ENCODE peak calls at places on chromosomes 7 and 10, in five cellular contexts. One of them, this sample, is unnamed.

GRCh38 chr7:36627836-36628235 is 96.5 kb downstream of the AOAH start:
- DNase-seq in HCT116: no peak
- DNase-seq in upper lobe of right lung: no peak
- DNase-seq in ascending aorta: no peak
- DNase-seq in RWPE1: no peak
- DNase-seq in this sample: peak; percentile 83

GRCh38 chr10:126250527-126251310 is 137.6 kb downstream of the ADAM12 start:
- DNase-seq in ascending aorta: no peak
- DNase-seq in upper lobe of right lung: no peak
- DNase-seq in HCT116: no peak
- DNase-seq in RWPE1: no peak
- DNase-seq in this sample: no peak

GRCh38 chr7:140478361-140479061 is 794 bp downstream of the MKRN1 start:
- DNase-seq in RWPE1: peak; percentile 37
- DNase-seq in upper lobe of right lung: peak; percentile 71
- DNase-seq in HCT116: no peak
- DNase-seq in ascending aorta: no peak
- DNase-seq in this sample: no peak

GRCh38 chr7:134470864-134471263 is 12.0 kb upstream of the AKR1B1 start:
- DNase-seq in ascending aorta: no peak
- DNase-seq in RWPE1: peak; percentile 64
- DNase-seq in upper lobe of right lung: no peak
- DNase-seq in HCT116: peak; percentile 19
- DNase-seq in this sample: no peak

GRCh38 chr10:100653957-100654834 is 91.2 kb upstream of the PAX2 start:
- DNase-seq in HCT116: no peak
- DNase-seq in ascending aorta: no peak
- DNase-seq in RWPE1: no peak
- DNase-seq in upper lobe of right lung: no peak
- DNase-seq in this sample: no peak

GRCh38 chr10:132489053-132489703 is 48.4 kb upstream of the INPP5A start:
- DNase-seq in ascending aorta: no peak
- DNase-seq in upper lobe of right lung: peak; percentile 54
- DNase-seq in HCT116: no peak
- DNase-seq in RWPE1: no peak
- DNase-seq in this sample: no peak

GRCh38 chr7:128931186-128931798 is 6.4 kb upstream of the IRF5 start:
- DNase-seq in HCT116: no peak
- DNase-seq in upper lobe of right lung: peak; percentile 59
- DNase-seq in RWPE1: no peak
- DNase-seq in ascending aorta: no peak
- DNase-seq in this sample: no peak

GRCh38 chr7:24284699-24285506 is 913 bp downstream of the NPY start:
- DNase-seq in HCT116: no peak
- DNase-seq in RWPE1: no peak
- DNase-seq in ascending aorta: no peak
- DNase-seq in upper lobe of right lung: no peak
- DNase-seq in this sample: no peak

GRCh38 chr10:88616250-88616977 is 29.9 kb downstream of the LIPJ start:
- DNase-seq in HCT116: no peak
- DNase-seq in RWPE1: no peak
- DNase-seq in ascending aorta: no peak
- DNase-seq in upper lobe of right lung: peak; percentile 56
- DNase-seq in this sample: no peak

GRCh38 chr10:9209105-9209798 is 1154.8 kb downstream of the GATA3 start:
- DNase-seq in RWPE1: peak; percentile 31
- DNase-seq in HCT116: peak; percentile 33
- DNase-seq in ascending aorta: no peak
- DNase-seq in upper lobe of right lung: no peak
- DNase-seq in this sample: peak; percentile 38

GRCh38 chr7:77425151-77426051 is 9.3 kb upstream of the GSAP start:
- DNase-seq in upper lobe of right lung: no peak
- DNase-seq in HCT116: peak; percentile 59
- DNase-seq in RWPE1: peak; percentile 30
- DNase-seq in ascending aorta: no peak
- DNase-seq in this sample: no peak

GRCh38 chr7:22193361-22194016 is 163.5 kb downstream of the RAPGEF5 start:
- DNase-seq in HCT116: no peak
- DNase-seq in RWPE1: no peak
- DNase-seq in upper lobe of right lung: no peak
- DNase-seq in ascending aorta: no peak
- DNase-seq in this sample: peak; percentile 77

GRCh38 chr10:14532473-14533251 is 201.9 kb upstream of the FRMD4A start:
- DNase-seq in upper lobe of right lung: no peak
- DNase-seq in RWPE1: peak; percentile 82
- DNase-seq in ascending aorta: no peak
- DNase-seq in HCT116: no peak
- DNase-seq in this sample: no peak

GRCh38 chr7:12685550-12685949 is 1.9 kb upstream of the ARL4A start:
- DNase-seq in RWPE1: no peak
- DNase-seq in upper lobe of right lung: no peak
- DNase-seq in HCT116: no peak
- DNase-seq in ascending aorta: no peak
- DNase-seq in this sample: no peak

GRCh38 chr7:83077328-83077727 is 85.4 kb downstream of the PCLO start:
- DNase-seq in upper lobe of right lung: no peak
- DNase-seq in HCT116: no peak
- DNase-seq in RWPE1: no peak
- DNase-seq in ascending aorta: no peak
- DNase-seq in this sample: no peak

GRCh38 chr7:151838861-151839381 is 38.0 kb downstream of the PRKAG2 start:
- DNase-seq in HCT116: no peak
- DNase-seq in upper lobe of right lung: no peak
- DNase-seq in RWPE1: no peak
- DNase-seq in ascending aorta: no peak
- DNase-seq in this sample: no peak

GRCh38 chr10:69453759-69454158 is 2.5 kb downstream of the TSPAN15 start:
- DNase-seq in HCT116: no peak
- DNase-seq in RWPE1: no peak
- DNase-seq in ascending aorta: no peak
- DNase-seq in upper lobe of right lung: peak; percentile 35
- DNase-seq in this sample: no peak

GRCh38 chr10:61464461-61465215 is 11.5 kb upstream of the TMEM26 start:
- DNase-seq in upper lobe of right lung: no peak
- DNase-seq in RWPE1: no peak
- DNase-seq in HCT116: no peak
- DNase-seq in ascending aorta: no peak
- DNase-seq in this sample: no peak

GRCh38 chr7:152617056-152617455 is 58.9 kb downstream of the XRCC2 start:
- DNase-seq in HCT116: no peak
- DNase-seq in upper lobe of right lung: no peak
- DNase-seq in ascending aorta: no peak
- DNase-seq in RWPE1: no peak
- DNase-seq in this sample: no peak

GRCh38 chr7:10460474-10460873 is 513.2 kb upstream of the PHF14 start:
- DNase-seq in ascending aorta: no peak
- DNase-seq in RWPE1: no peak
- DNase-seq in upper lobe of right lung: no peak
- DNase-seq in HCT116: no peak
- DNase-seq in this sample: no peak

GRCh38 chr7:136275794-136276193 is 298.6 kb upstream of the MTPN start:
- DNase-seq in ascending aorta: no peak
- DNase-seq in upper lobe of right lung: no peak
- DNase-seq in HCT116: no peak
- DNase-seq in RWPE1: no peak
- DNase-seq in this sample: no peak

DNA sequence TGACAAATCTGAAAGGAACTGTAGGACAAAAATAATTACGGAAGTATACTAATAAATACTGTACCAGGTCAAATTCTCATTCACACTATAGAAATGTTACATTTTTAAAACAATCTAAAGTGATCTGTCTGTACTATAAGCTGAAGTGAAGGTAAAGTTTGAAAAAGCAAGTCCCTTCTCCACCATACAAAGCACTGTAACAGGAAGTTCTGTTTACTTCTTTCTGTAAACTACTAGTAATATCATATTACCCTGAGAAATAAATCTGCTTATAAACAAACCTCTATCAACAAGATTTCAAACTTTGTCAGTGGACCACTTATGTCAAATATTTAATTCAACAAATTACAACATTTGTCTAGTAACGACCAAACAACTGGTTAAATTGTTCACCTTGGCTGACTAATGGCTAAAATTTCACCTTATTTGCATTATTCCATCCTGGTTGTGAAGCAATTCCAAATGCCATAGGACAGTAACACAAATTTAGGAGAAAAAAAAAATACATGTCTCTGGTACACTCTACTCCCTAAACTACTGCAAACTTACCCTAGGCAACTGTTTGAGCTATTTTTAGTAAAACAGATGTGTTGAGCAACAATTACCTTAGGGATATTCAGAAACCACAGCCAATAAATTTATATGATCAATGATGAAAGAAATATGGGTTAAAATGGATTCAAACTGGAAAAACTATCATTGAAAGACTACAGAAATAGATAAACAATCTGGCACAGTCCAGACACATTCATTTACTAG is 126.0 kb downstream of the NRBF2 start:
- DNase-seq in RWPE1: no peak
- DNase-seq in HCT116: no peak
- DNase-seq in ascending aorta: no peak
- DNase-seq in upper lobe of right lung: no peak
- DNase-seq in this sample: no peak
- H3K27ac ChIP-seq in RWPE1: no peak overlapping the region
- H3K27ac ChIP-seq in HCT116: no peak overlapping the region
- H3K27ac ChIP-seq in ascending aorta: no peak overlapping the region
- H3K27ac ChIP-seq in upper lobe of right lung: peak overlapping the region; percentile 14
- H3K27ac ChIP-seq in this sample: no peak overlapping the region

GRCh38 chr10:77485847-77486246 is 151.8 kb downstream of the KCNMA1 start:
- DNase-seq in RWPE1: no peak
- DNase-seq in upper lobe of right lung: no peak
- DNase-seq in ascending aorta: no peak
- DNase-seq in HCT116: no peak
- DNase-seq in this sample: no peak

GRCh38 chr10:77486511-77486910 is 151.1 kb downstream of the KCNMA1 start:
- DNase-seq in upper lobe of right lung: no peak
- DNase-seq in RWPE1: no peak
- DNase-seq in HCT116: no peak
- DNase-seq in ascending aorta: no peak
- DNase-seq in this sample: no peak

GRCh38 chr10:77478248-77478963 is 159.2 kb downstream of the KCNMA1 start:
- DNase-seq in ascending aorta: no peak
- DNase-seq in RWPE1: peak; percentile 34
- DNase-seq in upper lobe of right lung: no peak
- DNase-seq in HCT116: no peak
- DNase-seq in this sample: no peak

GRCh38 chr10:77479586-77479985 is 158.0 kb downstream of the KCNMA1 start:
- DNase-seq in ascending aorta: no peak
- DNase-seq in upper lobe of right lung: no peak
- DNase-seq in RWPE1: no peak
- DNase-seq in HCT116: no peak
- DNase-seq in this sample: no peak

GRCh38 chr10:77482072-77482471 is 155.5 kb downstream of the KCNMA1 start:
- DNase-seq in upper lobe of right lung: no peak
- DNase-seq in RWPE1: no peak
- DNase-seq in ascending aorta: no peak
- DNase-seq in HCT116: no peak
- DNase-seq in this sample: no peak
- H3K27ac ChIP-seq in upper lobe of right lung: no peak overlapping the region
- H3K27ac ChIP-seq in RWPE1: no peak overlapping the region
- H3K27ac ChIP-seq in ascending aorta: no peak overlapping the region
- H3K27ac ChIP-seq in HCT116: no peak overlapping the region
- H3K27ac ChIP-seq in this sample: no peak overlapping the region

GRCh38 chr10:11328264-11329054 is 283.0 kb downstream of the USP6NL start:
- DNase-seq in ascending aorta: no peak
- DNase-seq in HCT116: no peak
- DNase-seq in upper lobe of right lung: no peak
- DNase-seq in RWPE1: no peak
- DNase-seq in this sample: no peak

GRCh38 chr10:11331178-11331577 is 280.3 kb downstream of the USP6NL start:
- DNase-seq in upper lobe of right lung: no peak
- DNase-seq in ascending aorta: no peak
- DNase-seq in HCT116: no peak
- DNase-seq in RWPE1: no peak
- DNase-seq in this sample: no peak

GRCh38 chr10:11331706-11332105 is 279.7 kb downstream of the USP6NL start:
- DNase-seq in RWPE1: no peak
- DNase-seq in HCT116: no peak
- DNase-seq in upper lobe of right lung: no peak
- DNase-seq in ascending aorta: no peak
- DNase-seq in this sample: no peak

GRCh38 chr10:11329055-11329673 is 282.3 kb downstream of the USP6NL start:
- DNase-seq in ascending aorta: no peak
- DNase-seq in upper lobe of right lung: no peak
- DNase-seq in RWPE1: no peak
- DNase-seq in HCT116: no peak
- DNase-seq in this sample: no peak

DNA sequence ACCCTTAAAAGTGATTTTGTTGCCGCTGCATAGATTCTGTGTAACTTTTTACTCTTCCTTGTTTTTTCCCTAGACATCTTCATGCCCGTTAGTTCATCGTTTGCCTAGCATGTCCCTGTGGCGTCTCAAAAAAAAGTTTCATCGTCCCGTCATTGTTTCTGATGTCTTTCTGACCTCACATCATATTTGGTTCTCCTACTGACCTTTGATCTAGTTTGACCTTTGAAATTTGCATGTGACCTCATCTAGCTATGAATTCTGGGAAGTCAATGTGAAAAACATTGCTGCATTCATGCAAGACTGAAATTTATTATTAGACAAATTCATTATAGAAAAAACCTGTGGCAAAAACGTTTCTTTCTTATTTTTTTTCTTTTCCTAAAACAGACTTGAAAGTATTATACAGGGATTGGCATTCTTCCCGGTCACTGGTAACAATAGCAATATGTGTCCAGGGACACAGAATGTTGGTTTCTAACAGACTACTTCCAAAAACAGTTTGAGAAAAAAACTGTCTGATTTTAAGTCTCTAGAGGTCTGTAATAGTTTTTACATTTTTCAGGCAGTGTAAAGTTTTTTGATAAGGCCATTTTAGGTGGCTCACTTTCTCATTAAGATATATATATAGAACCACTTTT is 280.9 kb downstream of the USP6NL start:
- DNase-seq in HCT116: no peak
- DNase-seq in ascending aorta: no peak
- DNase-seq in upper lobe of right lung: no peak
- DNase-seq in RWPE1: no peak
- DNase-seq in this sample: no peak
- H3K27ac ChIP-seq in HCT116: no peak overlapping the region
- H3K27ac ChIP-seq in ascending aorta: peak overlapping the region; percentile 66
- H3K27ac ChIP-seq in upper lobe of right lung: no peak overlapping the region
- H3K27ac ChIP-seq in RWPE1: no peak overlapping the region
- H3K27ac ChIP-seq in this sample: peak overlapping the region; percentile 66

DNA sequence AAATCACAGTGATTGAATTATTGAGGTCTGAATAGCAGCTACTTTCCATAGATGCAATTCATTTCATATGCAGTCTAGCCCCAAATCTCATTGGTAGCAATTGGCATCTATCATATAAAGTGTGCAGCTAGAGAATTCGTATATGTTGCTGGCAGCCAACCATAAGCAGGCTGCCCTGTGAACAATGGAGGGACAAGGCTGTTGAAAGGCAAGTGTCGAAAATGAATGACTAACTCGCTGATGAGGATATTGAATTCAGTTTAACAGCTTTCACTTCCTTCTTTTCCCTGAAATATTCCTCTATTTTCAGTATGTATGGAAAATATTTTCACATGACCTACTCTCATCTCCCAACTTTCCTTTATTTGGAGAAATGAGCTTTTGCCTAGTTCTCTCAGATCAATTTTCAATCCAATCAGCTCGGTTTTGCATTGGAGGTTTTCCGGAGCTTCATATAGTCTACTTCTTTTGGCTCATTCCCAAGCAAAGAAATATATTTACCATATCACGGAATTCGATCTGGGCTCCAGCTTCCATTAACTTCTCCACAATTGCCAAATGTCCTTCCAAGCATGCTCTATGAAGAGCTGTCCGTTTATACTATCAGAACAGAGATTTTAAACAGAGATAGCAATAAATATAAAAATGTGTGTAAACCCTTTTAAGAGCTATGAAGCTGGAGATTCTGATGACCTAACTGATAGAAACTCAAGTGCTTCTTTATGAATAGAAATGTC is 3.5 kb downstream of the ANKRD1 start:
- DNase-seq in HCT116: no peak
- DNase-seq in ascending aorta: no peak
- DNase-seq in RWPE1: no peak
- DNase-seq in upper lobe of right lung: no peak
- DNase-seq in this sample: no peak
- H3K27ac ChIP-seq in HCT116: no peak overlapping the region
- H3K27ac ChIP-seq in ascending aorta: no peak overlapping the region
- H3K27ac ChIP-seq in RWPE1: no peak overlapping the region
- H3K27ac ChIP-seq in upper lobe of right lung: no peak overlapping the region
- H3K27ac ChIP-seq in this sample: no peak overlapping the region

This sample was measured in caudate nucleus.